ENCODE peak calls at places on chromosome 19, in four cellular contexts. S, R, K and N are unnamed samples.

GRCh38 chr19:50632151-50632835 is 7.4 kb downstream of the SYT3 start:
- DNase-seq in S (no peak), K (no peak), R (no peak), N (no peak)

GRCh38 chr19:13627531-13627930 is 121.3 kb upstream of the CACNA1A start:
- DNase-seq in K (no peak), S (no peak), R (no peak), N (no peak)

GRCh38 chr19:47156861-47157454 is 26.3 kb downstream of the SAE1 start:
- DNase-seq in S (no peak), R (no peak), K (peak; percentile 69), N (no peak)

GRCh38 chr19:7772752-7773291 is 9.8 kb downstream of the CLEC4M start:
- DNase-seq in K (no peak), S (no peak), R (peak; percentile 42), N (no peak)

GRCh38 chr19:4115818-4116385 is 8.0 kb downstream of the MAP2K2 start:
- DNase-seq in K (no peak), S (no peak), R (no peak), N (no peak)

GRCh38 chr19:58037927-58038687 is 4.3 kb downstream of the ZSCAN1 start:
- DNase-seq in K (no peak), R (no peak), S (no peak), N (peak; percentile 53)

GRCh38 chr19:54281008-54281728 is at the start of gene LILRB2:
- DNase-seq in R (no peak), K (no peak), S (no peak), N (no peak)

GRCh38 chr19:51159656-51160055 is 17.6 kb downstream of the SIGLEC7 start:
- DNase-seq in K (no peak), R (no peak), S (no peak), N (no peak)

GRCh38 chr19:46489445-46490272 is 6.0 kb downstream of the PNMA8B start:
- DNase-seq in S (peak; percentile 52), K (peak; percentile 51), R (peak; percentile 73), N (no peak)

GRCh38 chr19:8499048-8499833 is 3.2 kb downstream of the PRAM1 start:
- DNase-seq in S (no peak), R (no peak), K (no peak), N (no peak)

GRCh38 chr19:9323557-9323918 is 441 bp upstream of the ZNF559 start:
- DNase-seq in K (peak; percentile 89), R (peak; percentile 92), S (no peak), N (peak; percentile 85)

GRCh38 chr19:8988204-8988603 is 22.0 kb downstream of the MUC16 start:
- DNase-seq in R (no peak), S (no peak), K (no peak), N (no peak)

GRCh38 chr19:30214651-30215051 is 157.5 kb upstream of the ZNF536 start:
- DNase-seq in K (no peak), S (peak; percentile 17), R (no peak), N (no peak)

GRCh38 chr19:35882074-35882832 is 13.9 kb downstream of the APLP1 start:
- DNase-seq in S (no peak), R (peak; percentile 73), K (peak; percentile 72), N (peak; percentile 79)

GRCh38 chr19:4521888-4522242 is 3.6 kb upstream of the PLIN4 start:
- DNase-seq in R (no peak), K (no peak), S (no peak), N (no peak)

GRCh38 chr19:2302319-2303208 is 5.4 kb downstream of the LINGO3 start:
- DNase-seq in R (peak; percentile 37), K (peak; percentile 47), S (no peak), N (no peak)

GRCh38 chr19:28940751-28941500 is 272.0 kb downstream of the UQCRFS1 start:
- DNase-seq in K (peak; percentile 2), R (peak; percentile 8), S (no peak), N (no peak)

GRCh38 chr19:46384396-46384795 is 29.0 kb downstream of the CCDC8 start:
- DNase-seq in K (no peak), R (no peak), S (no peak), N (no peak)

GRCh38 chr19:12880551-12881171 is 588 bp downstream of the DNASE2 start:
- DNase-seq in S (peak; percentile 53), K (no peak), R (no peak), N (no peak)

GRCh38 chr19:13022859-13023636 is 27.8 kb downstream of the NFIX start:
- DNase-seq in S (no peak), K (peak; percentile 96), R (peak; percentile 95), N (peak; percentile 98)

GRCh38 chr19:12833747-12834417 is 497 bp downstream of the RTBDN start:
- DNase-seq in S (no peak), R (no peak), K (no peak), N (no peak)

GRCh38 chr19:31419871-31420430 is 70.7 kb upstream of the TSHZ3 start:
- DNase-seq in K (no peak), S (no peak), R (no peak), N (no peak)

GRCh38 chr19:10316229-10317044 is 622 bp upstream of the FDX2 start:
- DNase-seq in K (no peak), R (no peak), S (no peak), N (no peak)

GRCh38 chr19:13872695-13873389 is 4.1 kb upstream of the NANOS3 start:
- DNase-seq in K (no peak), R (no peak), S (no peak), N (no peak)

GRCh38 chr19:20078696-20079095 is 896 bp downstream of the ZNF90 start:
- DNase-seq in K (peak; percentile 24), S (peak; percentile 58), R (peak; percentile 72), N (peak; percentile 1)

GRCh38 chr19:42424712-42425131 is 2.5 kb downstream of the LIPE start:
- DNase-seq in S (no peak), K (no peak), R (no peak), N (no peak)

GRCh38 chr19:6110360-6110977 is at the start of gene RFX2:
- DNase-seq in K (peak; percentile 99), R (peak; percentile 99), S (peak; percentile 99), N (peak; percentile 99)

GRCh38 chr19:1266116-1266817 is 2.9 kb upstream of the CIRBP start:
- DNase-seq in K (peak; percentile 86), R (peak; percentile 83), S (peak; percentile 80), N (peak; percentile 71)

GRCh38 chr19:661427-662196 is 1.4 kb downstream of the RNF126 start:
- DNase-seq in S (no peak), R (no peak), K (no peak), N (no peak)

GRCh38 chr19:48333467-48334384 is 8.4 kb downstream of the EMP3 start:
- DNase-seq in S (peak; percentile 84), R (peak; percentile 97), K (peak; percentile 91), N (peak; percentile 60)

GRCh38 chr19:54906819-54907218 is 871 bp downstream of the NCR1 start:
- DNase-seq in R (no peak), K (no peak), S (no peak), N (no peak)

GRCh38 chr19:52171321-52172169 is at the start of gene ZNF836:
- DNase-seq in K (peak; percentile 73), R (peak; percentile 66), S (peak; percentile 84), N (peak; percentile 77)